ENCODE peak calls at places on chromosomes 1 and 21, in seven cellular contexts. W is activated CD4-positive, alpha-beta T cell treated with anti-CD3 and anti-CD28 coated beads for 4 hours; B is D341Med; I is RCC 7860; Z is BE2C; M is stimulated activated CD8-positive, alpha-beta memory T cell treated with anti-CD3 and anti-CD28 coated beads, Interleukin-15, amount 100 ng/mL, for 4 hours; V is posterior vena cava. O is an unnamed sample.

GRCh38 chr21:37870229-37870628 is 46.0 kb downstream of the KCNJ6 start:
- DNase-seq in W (no peak), B (no peak), I (no peak), Z (no peak), M (no peak), V (no peak), O (no peak)

GRCh38 chr1:93567255-93567918 is 114.2 kb downstream of the BCAR3 start:
- DNase-seq in W (no peak), B (no peak), I (peak; percentile 51), Z (peak; percentile 70), M (no peak), V (no peak), O (no peak)

GRCh38 chr1:6783221-6783620 is 2.0 kb upstream of the CAMTA1 start:
- DNase-seq in W (no peak), B (no peak), I (no peak), Z (no peak), M (no peak), V (no peak), O (no peak)

GRCh38 chr1:222546548-222547259 is 1.2 kb downstream of the HHIPL2 start:
- DNase-seq in W (no peak), B (no peak), I (peak; percentile 93), Z (peak; percentile 73), M (no peak), V (no peak), O (peak; percentile 15)

GRCh38 chr1:215606564-215607168 is 39.6 kb downstream of the KCTD3 start:
- DNase-seq in W (no peak), B (no peak), I (no peak), Z (no peak), M (no peak), V (no peak), O (no peak)

GRCh38 chr1:87869563-87869962 is 540.9 kb downstream of the LMO4 start:
- DNase-seq in W (no peak), B (no peak), I (peak; percentile 58), Z (no peak), M (no peak), V (no peak), O (no peak)

GRCh38 chr21:39637971-39638628 is 25.4 kb downstream of the B3GALT5 start:
- DNase-seq in W (no peak), B (no peak), I (no peak), Z (no peak), M (no peak), V (no peak), O (no peak)

GRCh38 chr1:160981584-160982411 is 27.2 kb upstream of the ITLN2 start:
- DNase-seq in W (no peak), B (no peak), I (no peak), Z (no peak), M (no peak), V (peak; percentile 81), O (no peak)

GRCh38 chr1:167043752-167044488 is 46.3 kb downstream of the GPA33 start:
- DNase-seq in W (peak; percentile 55), B (no peak), I (no peak), Z (peak; percentile 69), M (peak; percentile 36), V (no peak), O (no peak)

GRCh38 chr1:245079021-245079609 is 75.7 kb upstream of the KIF26B start:
- DNase-seq in W (no peak), B (no peak), I (peak; percentile 45), Z (peak; percentile 24), M (no peak), V (no peak), O (no peak)

GRCh38 chr1:169514566-169515270 is 29.0 kb upstream of the SLC19A2 start:
- DNase-seq in W (no peak), B (no peak), I (no peak), Z (no peak), M (no peak), V (no peak), O (no peak)

O was measured in WERI-Rb-1.